ENCODE peak calls at places on chromosomes 6 and 20, in eight cellular contexts. C is astrocyte of the cerebellum, S is bronchial epithelial cell, P is lower leg skin, Y is tibial nerve, U is MCF 10A, K is astrocyte of the spinal cord, W is left ventricle myocardium inferior. Q is an unnamed sample.
A peak's percentile ranks its signal among the peaks of the same experiment; 100 is the strongest.

GRCh38 chr6:67501738-67502137 is 1133.3 kb upstream of the ADGRB3 start:
- DNase-seq in C (no peak), S (no peak), P (no peak), Y (no peak), U (no peak), K (no peak), W (no peak), Q (no peak)

GRCh38 chr6:34771727-34772126 is 14.4 kb downstream of the SNRPC start:
- DNase-seq in C (peak; percentile 55), S (no peak), P (no peak), Y (no peak), U (no peak), K (peak; percentile 72), W (no peak), Q (no peak)

GRCh38 chr20:19909696-19910095 is 107.5 kb upstream of the NAA20 start:
- DNase-seq in C (peak; percentile 34), S (no peak), P (peak; percentile 96), Y (peak; percentile 43), U (peak; percentile 71), K (peak; percentile 18), W (peak; percentile 84), Q (no peak)

GRCh38 chr6:16514249-16514648 is 247.0 kb downstream of the ATXN1 start:
- DNase-seq in C (peak; percentile 45), S (peak; percentile 33), P (no peak), Y (no peak), U (peak; percentile 29), K (peak; percentile 76), W (no peak), Q (no peak)

GRCh38 chr6:81309841-81310240 is 442.6 kb downstream of the TENT5A start:
- DNase-seq in C (peak; percentile 18), S (no peak), P (no peak), Y (no peak), U (no peak), K (peak; percentile 10), W (no peak), Q (no peak)

GRCh38 chr20:3679749-3680700 is 1.8 kb downstream of the ADAM33 start:
- DNase-seq in C (peak; percentile 33), S (no peak), P (peak; percentile 93), Y (no peak), U (no peak), K (peak; percentile 78), W (peak; percentile 56), Q (no peak)

GRCh38 chr6:149363154-149363553 is 36.9 kb upstream of the SUMO4 start:
- DNase-seq in C (no peak), S (peak; percentile 82), P (no peak), Y (no peak), U (peak; percentile 28), K (no peak), W (no peak), Q (no peak)

GRCh38 chr6:154487367-154488275 is 22.9 kb downstream of the CNKSR3 start:
- DNase-seq in C (no peak), S (no peak), P (no peak), Y (no peak), U (no peak), K (peak; percentile 32), W (no peak), Q (peak; percentile 83)

DNA sequence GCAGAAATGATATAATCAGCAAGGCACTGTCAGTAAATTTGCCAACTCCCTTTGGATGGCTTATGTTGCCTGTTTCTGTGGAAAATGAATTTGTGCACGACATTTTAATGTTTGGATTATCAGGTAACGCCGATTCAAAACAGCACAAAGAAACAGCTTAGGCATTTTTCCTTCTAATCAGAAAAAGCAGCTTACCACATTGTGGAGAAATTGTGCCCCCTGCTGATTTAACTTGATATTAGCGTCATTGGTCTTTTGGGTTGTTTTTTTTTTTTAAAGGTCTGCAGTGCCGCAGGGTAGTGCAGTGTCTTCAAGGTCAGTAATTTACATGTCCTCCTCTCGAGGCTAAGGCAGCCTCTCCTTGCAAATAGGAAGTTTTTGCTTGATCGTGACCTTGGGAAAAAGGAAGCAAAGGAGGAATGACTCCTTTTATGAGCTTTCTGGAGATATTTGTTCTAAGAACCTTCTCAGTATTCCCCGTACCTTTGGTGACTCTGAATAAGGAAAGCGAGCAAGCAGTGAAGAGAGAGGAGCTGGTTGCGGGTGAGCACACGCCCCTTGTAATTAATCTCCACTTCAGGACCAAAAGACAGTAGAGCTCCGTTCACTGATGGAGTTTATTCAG is 79.1 kb downstream of the ELOVL4 start:
- DNase-seq in C (peak; percentile 67), S (peak; percentile 74), P (no peak), Y (no peak), U (peak; percentile 83), K (peak; percentile 77), W (no peak), Q (peak; percentile 59)
- TF ChIP-seq CTCF in C (peak; percentile 50), S (peak; percentile 62), P (no peak), Y (peak; percentile 44), U (peak; percentile 64), K (peak; percentile 58), W (peak; percentile 59), Q (peak; percentile 60)

DNA sequence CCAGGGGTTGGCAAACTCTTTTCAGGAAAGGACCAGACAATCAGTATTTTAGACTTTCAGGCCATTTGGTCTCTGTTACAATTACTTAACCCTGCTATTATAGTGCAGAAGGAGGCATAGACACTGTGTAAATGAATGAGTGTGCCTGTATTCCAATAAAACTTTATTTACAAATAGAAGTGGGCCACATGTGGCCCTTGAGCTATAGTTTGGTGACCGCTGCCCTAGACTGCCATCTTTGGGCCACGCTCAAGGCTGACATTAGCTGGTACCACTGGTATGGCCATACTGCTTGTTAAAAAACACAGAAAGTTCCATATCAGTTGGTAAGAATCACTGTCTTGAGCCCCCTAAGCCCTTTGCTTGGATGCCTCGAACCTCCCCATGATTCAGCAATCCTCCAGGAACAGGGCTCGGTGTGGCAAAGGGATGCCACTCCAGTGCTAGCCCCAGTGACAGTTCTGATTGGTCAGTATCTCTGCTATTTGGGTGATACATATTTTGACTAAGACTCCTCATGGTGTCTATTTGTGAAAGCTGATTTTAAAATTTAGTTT is 23.3 kb upstream of the SNRNP48 start:
- DNase-seq in C (no peak), S (no peak), P (no peak), Y (no peak), U (no peak), K (no peak), W (no peak), Q (no peak)
- TF ChIP-seq CTCF in C (no peak), S (no peak), P (no peak), Y (no peak), U (no peak), K (no peak), W (no peak), Q (peak; percentile 22)

DNA sequence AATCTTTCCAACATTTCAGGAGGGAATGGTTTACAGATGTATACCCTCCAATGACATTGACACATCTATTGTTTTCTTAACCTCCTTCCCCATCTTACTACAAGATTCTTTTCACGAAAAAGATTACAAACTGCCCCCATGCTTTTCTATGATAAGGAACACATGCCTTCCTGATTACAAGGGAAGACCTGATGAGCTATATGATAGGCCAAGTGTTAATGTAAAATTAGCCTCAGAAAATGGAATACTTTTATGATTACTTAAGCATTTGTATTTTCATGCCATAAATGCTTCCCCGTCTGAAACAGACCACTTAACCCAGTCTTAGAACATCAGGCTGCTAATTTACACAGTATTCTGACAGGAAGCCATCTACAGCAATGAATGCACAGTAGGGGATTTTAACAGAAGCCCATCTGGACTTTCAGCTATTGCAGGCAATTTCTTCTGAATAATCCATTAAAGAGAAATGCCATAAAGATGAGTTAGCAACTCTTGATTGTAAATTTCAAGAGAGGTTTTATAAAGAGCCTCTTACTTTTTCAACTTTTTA is 274.9 kb downstream of the HAO1 start:
- DNase-seq in C (no peak), S (no peak), P (no peak), Y (no peak), U (no peak), K (peak; percentile 49), W (no peak), Q (no peak)
- TF ChIP-seq CTCF in C (no peak), S (no peak), P (no peak), Y (no peak), U (no peak), K (no peak), W (no peak), Q (no peak)

GRCh38 chr20:11716239-11716944 is 201.3 kb upstream of the BTBD3 start:
- DNase-seq in C (peak; percentile 97), S (peak; percentile 37), P (no peak), Y (no peak), U (peak; percentile 57), K (peak; percentile 96), W (no peak), Q (no peak)
- TF ChIP-seq CTCF in C (peak; percentile 79), S (peak; percentile 20), P (no peak), Y (no peak), U (no peak), K (peak; percentile 71), W (no peak), Q (no peak)

GRCh38 chr20:8749101-8749500 is 319.8 kb upstream of the PLCB4 start:
- DNase-seq in C (peak; percentile 19), S (no peak), P (no peak), Y (no peak), U (no peak), K (no peak), W (no peak), Q (no peak)
- TF ChIP-seq CTCF in C (no peak), S (no peak), P (no peak), Y (no peak), U (no peak), K (no peak), W (no peak), Q (no peak)

DNA sequence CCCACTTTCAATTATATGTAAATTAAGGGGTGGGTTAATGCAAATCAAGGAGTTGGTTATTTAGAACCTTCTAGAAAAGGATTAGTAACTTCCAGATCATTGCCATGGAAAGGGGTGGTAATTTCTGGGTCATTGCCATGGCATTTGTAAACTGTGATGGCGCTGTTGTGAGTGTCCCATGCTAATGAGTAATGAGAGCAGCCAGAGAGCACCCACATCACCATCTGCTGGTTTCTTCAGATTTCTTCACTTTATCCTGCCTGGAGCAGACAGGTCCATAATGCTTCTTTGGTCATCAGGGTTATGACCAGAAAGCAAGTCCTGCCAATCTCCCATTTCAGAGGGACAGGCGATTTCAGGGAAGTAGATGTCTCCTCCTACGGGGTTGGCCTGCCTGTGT is 311.3 kb upstream of the CNR1 start:
- DNase-seq in C (no peak), S (no peak), P (no peak), Y (no peak), U (peak; percentile 37), K (no peak), W (no peak), Q (no peak)
- TF ChIP-seq CTCF in C (no peak), S (no peak), P (no peak), Y (no peak), U (peak; percentile 22), K (no peak), W (no peak), Q (no peak)

DNA sequence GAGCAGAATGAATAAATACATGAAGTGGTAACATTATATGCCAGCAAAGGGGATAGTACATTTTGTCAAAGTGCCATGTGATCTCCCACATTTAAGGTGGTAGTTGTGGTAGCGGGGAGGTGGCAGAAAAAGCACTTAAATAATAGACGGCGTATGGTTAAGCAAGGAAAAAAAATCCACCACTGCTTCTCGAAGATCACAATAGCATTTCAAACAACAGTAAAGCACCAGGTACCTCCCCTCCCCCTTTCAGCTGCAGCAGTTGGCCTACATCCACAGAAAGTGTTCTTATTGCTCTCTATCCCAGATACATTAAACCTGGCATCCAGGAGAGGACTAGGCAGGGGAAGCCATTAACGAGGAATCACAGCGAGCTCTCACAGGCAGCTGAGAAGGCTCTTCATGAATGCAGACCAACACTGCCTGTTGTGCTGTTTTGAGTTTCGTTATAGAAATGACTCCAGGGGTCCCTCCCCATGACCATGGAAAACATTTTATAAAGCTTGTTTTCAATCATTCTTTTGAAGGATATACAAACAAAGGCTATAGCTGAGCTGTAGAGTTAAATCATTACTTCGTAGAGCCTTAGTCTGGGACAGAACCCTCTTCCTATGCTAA is 11.8 kb downstream of the FYN start:
- DNase-seq in C (no peak), S (no peak), P (no peak), Y (no peak), U (no peak), K (no peak), W (no peak), Q (no peak)
- TF ChIP-seq CTCF in C (no peak), S (no peak), P (no peak), Y (no peak), U (no peak), K (no peak), W (no peak), Q (no peak)